ENCODE peak calls at places on chromosomes 11 and 22, in six cellular contexts. J is spleen, I is progenitor cell of endocrine pancreas, N is GM13976, B is fibroblast of pulmonary artery, E is mucosa of descending colon. F is an unnamed sample.

GRCh38 chr22:30718938-30719337 is 24.3 kb downstream of the OSBP2 start:
- DNase-seq in J (no peak), I (no peak), N (no peak), B (no peak), E (no peak), F (no peak)

GRCh38 chr11:11239959-11240358 is 113.1 kb downstream of the CSNK2A3 start:
- DNase-seq in J (no peak), I (no peak), N (no peak), B (no peak), E (no peak), F (no peak)

GRCh38 chr11:120696597-120696996 is 185.0 kb downstream of the GRIK4 start:
- DNase-seq in J (no peak), I (no peak), N (no peak), B (no peak), E (no peak), F (no peak)

GRCh38 chr11:122837528-122838346 is 563 bp upstream of the CRTAM start:
- DNase-seq in J (no peak), I (no peak), N (no peak), B (no peak), E (no peak), F (no peak)

GRCh38 chr11:2466069-2466801 is 21.4 kb downstream of the KCNQ1 start:
- DNase-seq in J (peak), I (no peak), N (peak), B (no peak), E (no peak), F (no peak)

GRCh38 chr11:99418927-99419707 is 398.4 kb downstream of the CNTN5 start:
- DNase-seq in J (no peak), I (no peak), N (no peak), B (no peak), E (no peak), F (no peak)

GRCh38 chr22:39306456-39307361 is 12.7 kb downstream of the RPL3 start:
- DNase-seq in J (peak), I (no peak), N (peak), B (no peak), E (no peak), F (no peak)

GRCh38 chr11:10674440-10674855 is 19.1 kb downstream of the IRAG1 start:
- DNase-seq in J (no peak), I (no peak), N (no peak), B (no peak), E (no peak), F (no peak)

GRCh38 chr11:78354741-78355705 is 62.6 kb downstream of the GAB2 start:
- DNase-seq in J (no peak), I (no peak), N (no peak), B (no peak), E (no peak), F (peak)

GRCh38 chr11:121929581-121929980 is 186.4 kb downstream of the BLID start:
- DNase-seq in J (no peak), I (no peak), N (no peak), B (peak), E (no peak), F (no peak)

GRCh38 chr22:48843640-48844039 is 984.0 kb downstream of the BRD1 start:
- DNase-seq in J (peak), I (no peak), N (no peak), B (no peak), E (no peak), F (no peak)

GRCh38 chr11:79082920-79083319 is 357.9 kb downstream of the TENM4 start:
- DNase-seq in J (no peak), I (no peak), N (no peak), B (no peak), E (no peak), F (no peak)

GRCh38 chr11:44916797-44917196 is 33.9 kb downstream of the TP53I11 start:
- DNase-seq in J (no peak), I (no peak), N (no peak), B (no peak), E (no peak), F (no peak)

GRCh38 chr22:22936915-22937656 is 49.5 kb downstream of the IGLL5 start:
- DNase-seq in J (no peak), I (no peak), N (no peak), B (no peak), E (peak), F (no peak)

GRCh38 chr22:22934543-22935055 is 47.0 kb downstream of the IGLL5 start:
- DNase-seq in J (peak), I (no peak), N (peak), B (no peak), E (peak), F (no peak)

GRCh38 chr22:22935056-22935545 is 47.5 kb downstream of the IGLL5 start:
- DNase-seq in J (no peak), I (no peak), N (no peak), B (no peak), E (peak), F (no peak)

GRCh38 chr22:22936190-22936914 is 48.7 kb downstream of the IGLL5 start:
- DNase-seq in J (no peak), I (no peak), N (no peak), B (no peak), E (no peak), F (no peak)

DNA sequence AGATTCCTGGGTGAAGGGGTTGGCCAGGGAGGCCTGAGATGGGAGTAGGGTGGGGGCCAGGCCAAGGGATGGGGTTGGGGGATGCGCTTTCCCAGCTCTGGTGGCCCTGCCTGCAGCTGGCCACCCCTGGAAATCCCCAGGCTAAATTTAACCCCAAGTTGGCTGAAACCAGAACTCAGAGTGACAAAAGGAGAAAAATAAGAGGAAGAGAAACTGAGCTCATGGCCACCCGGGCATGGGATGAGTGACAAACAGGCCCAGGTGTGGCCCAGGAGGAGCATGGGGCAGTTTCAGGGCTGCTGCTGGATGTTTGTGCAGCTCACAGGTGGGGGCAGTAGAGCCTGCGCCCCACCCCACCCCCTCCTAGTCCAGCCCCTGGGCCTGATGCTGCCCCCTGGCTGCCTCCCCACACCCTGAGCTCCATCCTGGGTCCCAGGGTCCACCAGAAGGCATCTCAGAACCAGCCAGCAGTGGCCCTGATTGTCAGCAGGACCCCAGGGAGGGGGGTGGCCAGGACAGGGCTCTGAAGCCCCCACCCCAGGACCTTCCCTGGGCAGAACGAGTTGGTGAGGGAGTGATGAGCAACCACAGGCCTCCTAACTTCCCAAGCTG is 48.0 kb downstream of the IGLL5 start:
- DNase-seq in J (peak), I (no peak), N (peak), B (no peak), E (peak), F (peak)
- TF ChIP-seq CTCF in J (peak), I (no peak), N (peak), B (no peak), E (no peak), F (peak)

GRCh38 chr11:62788991-62789390 is 1.8 kb downstream of the TMEM179B start:
- DNase-seq in J (no peak), I (no peak), N (no peak), B (no peak), E (no peak), F (no peak)
- TF ChIP-seq CTCF in J (no peak), I (no peak), N (no peak), B (no peak), E (no peak), F (no peak)

GRCh38 chr11:101048479-101048878 is 81.1 kb downstream of the PGR start:
- DNase-seq in J (no peak), I (no peak), N (no peak), B (no peak), E (no peak), F (no peak)
- TF ChIP-seq CTCF in J (no peak), I (no peak), N (no peak), B (no peak), E (no peak), F (no peak)

GRCh38 chr11:74100231-74100630 is 70.6 kb downstream of the C2CD3 start:
- DNase-seq in J (no peak), I (no peak), N (no peak), B (no peak), E (no peak), F (no peak)

GRCh38 chr11:74100735-74101134 is 70.1 kb downstream of the C2CD3 start:
- DNase-seq in J (no peak), I (no peak), N (no peak), B (no peak), E (no peak), F (no peak)

DNA sequence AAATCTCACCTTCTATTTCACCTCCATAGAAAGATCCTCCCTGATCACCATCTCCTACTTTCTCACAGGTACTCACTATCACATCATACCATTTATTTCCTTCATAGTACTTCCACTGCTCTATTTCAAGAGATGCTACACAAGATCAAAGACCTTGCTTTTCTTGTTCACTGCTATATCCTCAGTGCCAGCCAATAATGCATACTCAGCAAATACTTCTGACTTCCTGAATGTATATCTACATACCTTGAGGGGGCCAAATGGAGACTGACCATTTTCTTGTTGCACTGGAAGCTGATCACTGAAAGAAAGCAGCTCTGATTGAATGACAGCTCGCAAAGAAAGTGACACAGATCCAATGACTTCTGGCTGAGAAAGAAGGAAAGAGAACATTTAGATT is 64.7 kb downstream of the C2CD3 start:
- DNase-seq in J (no peak), I (no peak), N (no peak), B (no peak), E (no peak), F (no peak)
- TF ChIP-seq CTCF in J (no peak), I (no peak), N (no peak), B (no peak), E (no peak), F (no peak)

DNA sequence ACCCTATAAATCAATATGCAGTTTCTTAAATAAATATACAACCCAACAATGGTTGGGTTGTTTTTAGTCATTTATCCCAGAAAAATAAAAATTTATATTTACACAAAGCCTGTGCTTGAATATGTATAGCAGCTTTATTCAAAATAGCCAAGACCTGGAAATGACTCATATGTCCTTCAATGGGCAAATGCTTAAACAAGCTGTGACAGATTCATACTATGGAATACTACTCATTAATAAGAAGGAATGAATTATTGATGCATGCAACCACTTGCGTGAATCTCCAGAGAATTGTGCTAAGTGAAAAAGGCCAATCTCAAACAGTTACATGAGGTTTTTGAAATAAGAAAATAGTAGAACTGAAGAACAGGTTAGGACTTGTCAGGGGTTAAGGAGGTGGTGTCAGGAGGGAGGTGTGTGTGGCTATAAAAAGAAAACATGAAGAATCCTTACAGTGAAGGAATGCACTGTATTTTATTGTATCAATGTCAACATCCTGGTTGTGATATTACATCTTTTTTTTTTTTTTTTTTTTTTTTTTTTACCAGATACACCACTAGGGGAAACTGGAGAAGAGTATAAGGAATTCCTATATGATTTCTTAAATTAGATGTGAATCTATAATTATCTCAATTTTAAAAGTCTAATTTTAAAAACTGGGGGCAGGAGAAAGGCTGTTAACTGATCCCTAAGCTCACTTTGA is 82.4 kb upstream of the CD44 start:
- DNase-seq in J (no peak), I (no peak), N (no peak), B (no peak), E (no peak), F (no peak)
- TF ChIP-seq CTCF in J (no peak), I (no peak), N (no peak), B (no peak), E (no peak), F (no peak)

DNA sequence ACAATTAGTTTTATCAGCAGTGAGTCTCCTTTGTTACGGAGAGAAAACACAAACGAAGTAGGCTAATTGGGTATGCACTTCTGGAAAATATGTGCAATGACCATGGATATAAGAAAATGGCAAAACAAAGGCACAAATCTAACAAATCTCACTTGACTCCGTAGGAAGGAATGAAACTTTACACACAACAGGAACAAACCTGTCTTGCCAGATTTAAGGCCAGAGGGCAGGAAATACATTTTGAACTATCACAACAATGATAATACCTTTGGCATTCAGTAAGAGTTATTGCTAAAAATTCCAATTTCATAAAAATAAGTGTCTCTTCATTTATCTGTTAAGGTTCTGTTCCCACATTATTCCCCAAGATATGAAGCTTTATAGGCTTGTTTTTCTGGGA is 36.6 kb downstream of the SLC25A17 start:
- DNase-seq in J (no peak), I (no peak), N (no peak), B (no peak), E (no peak), F (no peak)
- TF ChIP-seq CTCF in J (no peak), I (no peak), N (no peak), B (no peak), E (no peak), F (no peak)

GRCh38 chr11:27370374-27370773 is 7.4 kb upstream of the CCDC34 start:
- DNase-seq in J (no peak), I (no peak), N (no peak), B (no peak), E (no peak), F (no peak)
- TF ChIP-seq CTCF in J (no peak), I (no peak), N (no peak), B (no peak), E (no peak), F (no peak)